ENCODE peak calls at places on chromosomes 12 and 14, in six cellular contexts. G is H1, E is testis, A is stomach, I is ovary, N is uterus. W is an unnamed sample.

GRCh38 chr12:52278931-52279682 is 4.7 kb downstream of the KRT86 start:
- DNase-seq in G (peak), E (peak), A (peak), I (peak), N (peak), W (peak)

GRCh38 chr12:95591731-95592130 is 40.5 kb upstream of the USP44 start:
- DNase-seq in G (no peak), E (no peak), A (no peak), I (no peak), N (no peak), W (no peak)

GRCh38 chr12:68042212-68042699 is 53.0 kb downstream of the IFNG-AS1 start:
- DNase-seq in G (no peak), E (no peak), A (no peak), I (no peak), N (no peak), W (no peak)

GRCh38 chr12:130134563-130134915 is 27.7 kb upstream of the FZD10 start:
- DNase-seq in G (no peak), E (no peak), A (no peak), I (no peak), N (no peak), W (no peak)

GRCh38 chr12:75447695-75448393 is 32.7 kb upstream of the GLIPR1 start:
- DNase-seq in G (no peak), E (no peak), A (no peak), I (no peak), N (no peak), W (no peak)

GRCh38 chr14:104749111-104749649 is 3.8 kb upstream of the SIVA1 start:
- DNase-seq in G (no peak), E (peak), A (no peak), I (no peak), N (no peak), W (peak)

GRCh38 chr12:108346022-108346633 is 7.0 kb upstream of the CMKLR1 start:
- DNase-seq in G (no peak), E (no peak), A (no peak), I (no peak), N (no peak), W (no peak)

GRCh38 chr12:120783197-120783596 is 57.6 kb downstream of the ACADS start:
- DNase-seq in G (no peak), E (no peak), A (no peak), I (no peak), N (no peak), W (no peak)

GRCh38 chr12:95633671-95634465 is 82.6 kb upstream of the USP44 start:
- DNase-seq in G (no peak), E (no peak), A (no peak), I (no peak), N (no peak), W (no peak)

GRCh38 chr12:75909714-75910451 is 121.7 kb downstream of the PHLDA1 start:
- DNase-seq in G (no peak), E (no peak), A (no peak), I (no peak), N (no peak), W (no peak)

GRCh38 chr12:10052111-10052913 is 21.8 kb downstream of the CLEC9A start:
- DNase-seq in G (no peak), E (no peak), A (no peak), I (no peak), N (no peak), W (no peak)

GRCh38 chr12:70052931-70053497 is 190.2 kb upstream of the CNOT2 start:
- DNase-seq in G (no peak), E (no peak), A (peak), I (no peak), N (peak), W (peak)

GRCh38 chr14:34403646-34404045 is 58.4 kb downstream of the SPTSSA start:
- DNase-seq in G (no peak), E (no peak), A (no peak), I (no peak), N (no peak), W (no peak)

GRCh38 chr12:116537149-116537904 is 21.9 kb upstream of the MAP1LC3B2 start:
- DNase-seq in G (no peak), E (no peak), A (no peak), I (no peak), N (no peak), W (no peak)

GRCh38 chr12:97595423-97595822 is 132.8 kb downstream of the RMST start:
- DNase-seq in G (no peak), E (no peak), A (no peak), I (no peak), N (no peak), W (no peak)

GRCh38 chr12:92044435-92044834 is 101.2 kb downstream of the BTG1 start:
- DNase-seq in G (no peak), E (no peak), A (no peak), I (no peak), N (no peak), W (no peak)

GRCh38 chr12:122651520-122652224 is 51.5 kb downstream of the HCAR2 start:
- DNase-seq in G (no peak), E (no peak), A (no peak), I (no peak), N (no peak), W (no peak)

GRCh38 chr12:122128481-122128880 is 45.5 kb downstream of the IL31 start:
- DNase-seq in G (no peak), E (no peak), A (no peak), I (no peak), N (no peak), W (no peak)

GRCh38 chr12:44749566-44749965 is 126.5 kb downstream of the NELL2 start:
- DNase-seq in G (no peak), E (no peak), A (no peak), I (no peak), N (no peak), W (no peak)

GRCh38 chr14:30786701-30787100 is 87.7 kb upstream of the COCH start:
- DNase-seq in G (no peak), E (no peak), A (no peak), I (no peak), N (no peak), W (no peak)

GRCh38 chr14:51236314-51236713 is 3.7 kb upstream of the TMX1 start:
- DNase-seq in G (no peak), E (no peak), A (no peak), I (no peak), N (no peak), W (no peak)
- TF ChIP-seq CTCF in G (no peak), E (no peak), A (no peak), I (no peak), N (no peak), W (no peak)

GRCh38 chr12:106773286-106773685 is 1.2 kb upstream of the RIC8B start:
- DNase-seq in G (no peak), E (no peak), A (no peak), I (no peak), N (no peak), W (no peak)
- TF ChIP-seq POLR2A in G (no peak), E (no peak), A (no peak), I (no peak), N (no peak), W (no peak)

GRCh38 chr14:54773171-54774006 is 129.2 kb downstream of the GCH1 start:
- DNase-seq in G (peak), E (peak), A (peak), I (peak), N (peak), W (peak)

GRCh38 chr14:54772451-54772881 is 130.2 kb downstream of the GCH1 start:
- DNase-seq in G (no peak), E (no peak), A (no peak), I (no peak), N (no peak), W (no peak)

GRCh38 chr14:54769955-54770863 is 132.4 kb downstream of the GCH1 start:
- DNase-seq in G (no peak), E (no peak), A (no peak), I (no peak), N (no peak), W (no peak)

GRCh38 chr14:54768501-54768900 is 134.1 kb downstream of the GCH1 start:
- DNase-seq in G (no peak), E (no peak), A (no peak), I (no peak), N (no peak), W (no peak)

GRCh38 chr14:54771411-54772027 is 131.1 kb downstream of the GCH1 start:
- DNase-seq in G (no peak), E (no peak), A (no peak), I (no peak), N (no peak), W (no peak)
- H3K27ac ChIP-seq in G (no peak), E (no peak), A (peak), I (no peak), N (peak), W (peak)

DNA sequence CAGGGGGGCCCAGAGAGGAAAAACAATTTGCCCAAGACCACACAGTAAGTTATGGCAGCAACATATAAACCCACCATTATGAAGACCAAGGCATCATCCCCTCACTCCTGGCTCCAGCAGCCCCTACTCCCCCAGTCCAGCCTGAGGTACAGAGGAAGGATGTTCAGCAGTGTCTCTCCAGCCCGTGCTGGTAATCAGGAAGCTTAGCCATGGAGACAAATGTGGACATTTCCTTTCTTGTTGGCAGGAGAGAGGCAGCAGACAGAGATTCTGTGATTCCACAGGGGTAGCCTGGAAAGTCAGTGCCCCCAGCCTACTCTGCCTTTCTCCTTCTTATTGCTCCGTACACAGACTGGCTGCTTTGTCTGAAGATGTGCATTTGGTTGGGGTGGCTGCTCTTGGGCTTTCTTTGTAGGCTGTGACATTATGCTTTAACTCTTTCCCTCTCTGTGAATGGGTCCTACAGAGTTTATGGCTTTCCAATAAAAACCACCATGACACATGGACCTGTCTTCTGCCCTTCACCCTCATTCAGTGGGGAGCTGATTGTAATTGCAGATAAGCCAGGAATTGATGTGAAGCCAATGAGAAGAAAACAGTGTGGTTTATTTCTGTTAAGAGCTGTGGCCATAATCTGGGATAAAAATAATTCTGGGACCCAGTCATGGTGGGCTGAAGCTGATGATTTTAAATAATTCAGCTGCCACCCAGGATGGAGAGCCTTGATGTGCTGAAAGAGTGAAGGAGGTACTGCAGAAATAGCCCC is 3.4 kb downstream of the RPH3A start:
- DNase-seq in G (no peak), E (no peak), A (no peak), I (no peak), N (no peak), W (no peak)
- TF ChIP-seq CTCF in G (no peak), E (no peak), A (no peak), I (no peak), N (no peak), W (no peak)

DNA sequence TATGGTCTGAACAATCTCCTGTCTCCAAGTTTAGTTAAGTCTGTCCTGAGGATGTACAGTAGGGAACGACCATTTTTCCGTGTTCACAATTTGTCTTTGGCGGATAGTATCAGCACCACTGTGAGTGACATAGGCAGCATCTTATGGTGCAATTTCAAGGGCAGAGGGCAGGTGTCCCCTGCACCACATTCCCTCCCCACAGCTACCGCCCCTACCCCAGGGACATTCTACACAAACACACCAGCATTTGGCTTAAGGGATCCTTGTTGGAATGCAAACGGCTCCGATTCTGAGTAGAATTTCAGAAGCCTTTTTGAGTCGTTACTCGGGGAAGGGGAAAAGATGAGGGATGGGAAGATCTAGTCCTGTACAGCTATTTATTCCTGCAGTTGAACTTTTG is 25.1 kb upstream of the DICER1 start:
- DNase-seq in G (no peak), E (no peak), A (no peak), I (no peak), N (no peak), W (no peak)
- TF ChIP-seq POLR2A in G (no peak), E (no peak), A (no peak), I (no peak), N (no peak), W (no peak)

DNA sequence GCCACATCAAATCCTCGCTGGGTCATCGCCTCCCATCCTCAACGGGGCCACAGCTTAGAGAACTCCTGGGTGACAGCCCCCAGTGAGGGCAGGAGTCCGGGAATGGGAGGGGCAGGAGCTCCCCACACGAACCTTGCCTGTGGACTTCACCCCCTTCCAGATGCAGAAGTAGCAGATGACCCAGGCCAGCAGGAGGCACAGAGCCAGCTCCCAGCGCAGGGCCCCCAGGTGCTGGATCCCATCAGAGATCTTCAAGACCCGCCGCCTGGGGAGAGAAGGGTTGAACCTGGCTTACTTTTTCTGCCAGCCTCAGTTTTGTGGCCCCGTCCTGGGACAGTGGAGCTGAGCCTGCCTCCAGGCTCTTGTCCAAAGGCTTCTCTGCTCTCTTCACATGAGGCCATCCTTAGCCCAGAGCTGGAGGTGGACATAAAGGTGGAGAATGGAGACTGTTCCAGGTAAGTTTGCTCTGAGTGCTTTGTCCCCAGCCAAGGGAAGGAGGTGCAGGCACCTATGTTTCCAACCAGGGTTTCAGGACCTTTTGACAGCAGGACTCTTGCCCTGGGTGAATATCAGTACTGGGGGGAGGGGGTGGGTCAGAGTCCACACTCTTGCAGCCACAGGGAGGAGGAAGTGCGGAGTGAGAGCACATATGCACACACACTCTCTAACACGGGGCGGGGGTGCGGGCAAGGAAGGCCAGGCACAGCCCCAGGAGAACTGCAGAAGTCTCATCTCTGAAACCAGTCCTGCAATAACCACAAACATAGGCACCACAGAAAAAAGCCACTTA is 23.3 kb upstream of the SLC6A12 start:
- DNase-seq in G (no peak), E (peak), A (no peak), I (no peak), N (peak), W (no peak)
- H3K27ac ChIP-seq in G (no peak), E (no peak), A (no peak), I (no peak), N (no peak), W (no peak)

GRCh38 chr14:99887407-99887806 is 94.2 kb downstream of the EML1 start:
- DNase-seq in G (no peak), E (no peak), A (no peak), I (no peak), N (no peak), W (no peak)

GRCh38 chr14:99883866-99884650 is 90.8 kb downstream of the EML1 start:
- DNase-seq in G (no peak), E (no peak), A (no peak), I (no peak), N (no peak), W (no peak)

GRCh38 chr14:99889268-99889667 is 96.1 kb downstream of the EML1 start:
- DNase-seq in G (peak), E (no peak), A (no peak), I (no peak), N (no peak), W (no peak)

GRCh38 chr14:99884834-99885648 is 91.8 kb downstream of the EML1 start:
- DNase-seq in G (no peak), E (peak), A (no peak), I (peak), N (no peak), W (no peak)

GRCh38 chr14:99885649-99885958 is 92.4 kb downstream of the EML1 start:
- DNase-seq in G (no peak), E (no peak), A (no peak), I (no peak), N (no peak), W (no peak)
- TF ChIP-seq CTCF in G (no peak), E (no peak), A (no peak), I (no peak), N (no peak), W (no peak)

DNA sequence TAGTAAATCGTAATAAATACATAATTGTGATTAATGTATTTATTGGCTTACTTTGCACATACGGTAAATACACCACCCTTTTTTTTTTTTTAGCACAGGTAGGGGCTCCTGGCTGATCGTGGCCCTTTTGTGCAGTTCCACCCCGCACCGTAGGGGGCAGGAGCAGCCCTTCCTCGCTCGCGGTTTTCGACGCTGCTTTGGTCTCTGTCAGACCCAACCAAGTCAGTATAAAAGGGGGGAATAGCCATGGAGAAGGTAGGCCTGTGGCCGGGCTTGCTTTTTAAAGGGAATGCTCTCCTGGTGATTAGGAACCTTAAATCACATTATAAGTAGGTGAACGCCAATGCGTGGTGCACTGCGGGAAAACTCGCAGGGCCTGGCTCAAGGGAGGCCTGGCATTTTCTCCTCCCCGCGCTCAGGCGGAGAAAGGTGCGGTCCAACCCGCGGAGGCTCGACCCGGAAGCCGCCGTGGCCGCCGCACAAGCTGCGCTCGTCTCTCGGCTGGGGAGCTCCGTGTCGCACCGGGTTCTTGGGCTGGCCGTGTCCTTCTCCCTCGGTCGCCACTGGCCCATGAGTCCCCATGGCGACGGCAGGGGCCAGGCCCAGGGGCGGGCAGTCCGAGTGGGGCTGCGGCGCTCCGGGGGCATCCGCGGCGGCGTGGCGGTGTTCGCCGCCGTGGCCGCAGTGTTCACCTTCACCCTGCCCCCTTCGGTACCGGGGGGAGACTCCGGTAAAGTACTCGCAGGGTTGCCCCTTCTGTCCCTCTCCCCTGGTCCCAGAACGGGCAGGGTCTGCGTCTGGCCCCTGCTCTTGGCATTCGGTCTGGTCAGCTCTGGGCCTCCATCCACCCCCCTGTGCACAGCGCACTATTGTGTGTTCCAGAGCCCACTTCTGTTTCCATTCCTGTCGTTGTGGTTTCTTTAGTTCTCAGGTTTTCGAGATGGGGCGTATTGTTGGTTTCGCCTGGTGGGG is at the start of gene TMEM260:
- DNase-seq in G (peak), E (peak), A (peak), I (peak), N (peak), W (peak)
- TF ChIP-seq POLR2A in G (peak), E (no peak), A (no peak), I (peak), N (no peak), W (peak)

GRCh38 chr14:91366749-91367148 is 50.9 kb downstream of the CCDC88C start:
- DNase-seq in G (no peak), E (no peak), A (no peak), I (no peak), N (no peak), W (no peak)
- H3K27ac ChIP-seq in G (no peak), E (no peak), A (peak), I (no peak), N (peak), W (no peak)